ENCODE peak calls at places on chromosomes 4 and X, in six cellular contexts. One of them, this sample, is unnamed.

GRCh38 chr4:128386761-128387599 is 99.4 kb upstream of the PGRMC2 start:
- DNase-seq in GM13977: no peak
- DNase-seq in NCI-H1092 treated with DMSO at 0.1 percent for 48 hours: peak; percentile 79
- DNase-seq in NCI-H345: peak; percentile 46
- DNase-seq in stimulated activated CD4-positive, alpha-beta T cell treated with anti-CD3 and anti-CD28 coated beads, Interleukin-15, amount 100 ng/mL, for 1 hour: no peak
- DNase-seq in nucleus accumbens: peak; percentile 60
- DNase-seq in this sample: peak; percentile 55

GRCh38 chrX:19446397-19446796 is 68.9 kb downstream of the MAP3K15 start:
- DNase-seq in NCI-H345: no peak
- DNase-seq in stimulated activated CD4-positive, alpha-beta T cell treated with anti-CD3 and anti-CD28 coated beads, Interleukin-15, amount 100 ng/mL, for 1 hour: no peak
- DNase-seq in GM13977: no peak
- DNase-seq in NCI-H1092 treated with DMSO at 0.1 percent for 48 hours: no peak
- DNase-seq in nucleus accumbens: no peak
- DNase-seq in this sample: no peak

GRCh38 chrX:154541896-154542722 is 4.5 kb downstream of the G6PD start:
- DNase-seq in nucleus accumbens: peak; percentile 21
- DNase-seq in stimulated activated CD4-positive, alpha-beta T cell treated with anti-CD3 and anti-CD28 coated beads, Interleukin-15, amount 100 ng/mL, for 1 hour: peak; percentile 49
- DNase-seq in NCI-H345: no peak
- DNase-seq in GM13977: no peak
- DNase-seq in NCI-H1092 treated with DMSO at 0.1 percent for 48 hours: no peak
- DNase-seq in this sample: peak; percentile 62

GRCh38 chr4:17163156-17163555 is 264.7 kb upstream of the LDB2 start:
- DNase-seq in stimulated activated CD4-positive, alpha-beta T cell treated with anti-CD3 and anti-CD28 coated beads, Interleukin-15, amount 100 ng/mL, for 1 hour: no peak
- DNase-seq in NCI-H345: no peak
- DNase-seq in GM13977: no peak
- DNase-seq in NCI-H1092 treated with DMSO at 0.1 percent for 48 hours: no peak
- DNase-seq in nucleus accumbens: no peak
- DNase-seq in this sample: no peak

GRCh38 chrX:69231903-69232302 is 66.7 kb upstream of the PJA1 start:
- DNase-seq in NCI-H345: no peak
- DNase-seq in NCI-H1092 treated with DMSO at 0.1 percent for 48 hours: no peak
- DNase-seq in GM13977: no peak
- DNase-seq in nucleus accumbens: no peak
- DNase-seq in stimulated activated CD4-positive, alpha-beta T cell treated with anti-CD3 and anti-CD28 coated beads, Interleukin-15, amount 100 ng/mL, for 1 hour: no peak
- DNase-seq in this sample: no peak

GRCh38 chr4:123381996-123382395 is 14.6 kb upstream of the SPRY1 start:
- DNase-seq in stimulated activated CD4-positive, alpha-beta T cell treated with anti-CD3 and anti-CD28 coated beads, Interleukin-15, amount 100 ng/mL, for 1 hour: no peak
- DNase-seq in NCI-H345: no peak
- DNase-seq in nucleus accumbens: no peak
- DNase-seq in NCI-H1092 treated with DMSO at 0.1 percent for 48 hours: no peak
- DNase-seq in GM13977: no peak
- DNase-seq in this sample: no peak

GRCh38 chr4:127788517-127788916 is 6.4 kb downstream of the HSPA4L start:
- DNase-seq in NCI-H1092 treated with DMSO at 0.1 percent for 48 hours: no peak
- DNase-seq in stimulated activated CD4-positive, alpha-beta T cell treated with anti-CD3 and anti-CD28 coated beads, Interleukin-15, amount 100 ng/mL, for 1 hour: no peak
- DNase-seq in GM13977: no peak
- DNase-seq in NCI-H345: no peak
- DNase-seq in nucleus accumbens: no peak
- DNase-seq in this sample: no peak

GRCh38 chr4:121217385-121217784 is 53.3 kb upstream of the TNIP3 start:
- DNase-seq in GM13977: no peak
- DNase-seq in NCI-H1092 treated with DMSO at 0.1 percent for 48 hours: no peak
- DNase-seq in nucleus accumbens: no peak
- DNase-seq in stimulated activated CD4-positive, alpha-beta T cell treated with anti-CD3 and anti-CD28 coated beads, Interleukin-15, amount 100 ng/mL, for 1 hour: no peak
- DNase-seq in NCI-H345: no peak
- DNase-seq in this sample: no peak

GRCh38 chr4:155796031-155796430 is 37.2 kb downstream of the GUCY1B1 start:
- DNase-seq in nucleus accumbens: no peak
- DNase-seq in GM13977: no peak
- DNase-seq in NCI-H345: no peak
- DNase-seq in NCI-H1092 treated with DMSO at 0.1 percent for 48 hours: no peak
- DNase-seq in stimulated activated CD4-positive, alpha-beta T cell treated with anti-CD3 and anti-CD28 coated beads, Interleukin-15, amount 100 ng/mL, for 1 hour: no peak
- DNase-seq in this sample: no peak

GRCh38 chrX:119693032-119693995 is at the start of gene SEPTIN6:
- DNase-seq in GM13977: peak; percentile 76
- DNase-seq in NCI-H345: peak; percentile 21
- DNase-seq in nucleus accumbens: peak; percentile 45
- DNase-seq in NCI-H1092 treated with DMSO at 0.1 percent for 48 hours: peak; percentile 45
- DNase-seq in stimulated activated CD4-positive, alpha-beta T cell treated with anti-CD3 and anti-CD28 coated beads, Interleukin-15, amount 100 ng/mL, for 1 hour: peak; percentile 63
- DNase-seq in this sample: peak; percentile 5

GRCh38 chr4:150219841-150220240 is 141.6 kb downstream of the DCLK2 start:
- DNase-seq in GM13977: no peak
- DNase-seq in NCI-H1092 treated with DMSO at 0.1 percent for 48 hours: no peak
- DNase-seq in NCI-H345: no peak
- DNase-seq in nucleus accumbens: no peak
- DNase-seq in stimulated activated CD4-positive, alpha-beta T cell treated with anti-CD3 and anti-CD28 coated beads, Interleukin-15, amount 100 ng/mL, for 1 hour: no peak
- DNase-seq in this sample: no peak

GRCh38 chr4:4260185-4260751 is 12.2 kb upstream of the TMEM128 start:
- DNase-seq in GM13977: peak; percentile 57
- DNase-seq in nucleus accumbens: no peak
- DNase-seq in NCI-H345: no peak
- DNase-seq in NCI-H1092 treated with DMSO at 0.1 percent for 48 hours: peak; percentile 43
- DNase-seq in stimulated activated CD4-positive, alpha-beta T cell treated with anti-CD3 and anti-CD28 coated beads, Interleukin-15, amount 100 ng/mL, for 1 hour: no peak
- DNase-seq in this sample: no peak

GRCh38 chrX:4263005-4263404 is 549.6 kb upstream of the PRKX start:
- DNase-seq in nucleus accumbens: no peak
- DNase-seq in NCI-H1092 treated with DMSO at 0.1 percent for 48 hours: peak; percentile 5
- DNase-seq in NCI-H345: peak; percentile 55
- DNase-seq in GM13977: no peak
- DNase-seq in stimulated activated CD4-positive, alpha-beta T cell treated with anti-CD3 and anti-CD28 coated beads, Interleukin-15, amount 100 ng/mL, for 1 hour: no peak
- DNase-seq in this sample: no peak

GRCh38 chr4:139795915-139796314 is 130.3 kb downstream of the MGST2 start:
- DNase-seq in nucleus accumbens: no peak
- DNase-seq in NCI-H345: no peak
- DNase-seq in stimulated activated CD4-positive, alpha-beta T cell treated with anti-CD3 and anti-CD28 coated beads, Interleukin-15, amount 100 ng/mL, for 1 hour: no peak
- DNase-seq in NCI-H1092 treated with DMSO at 0.1 percent for 48 hours: no peak
- DNase-seq in GM13977: no peak
- DNase-seq in this sample: no peak

GRCh38 chrX:465418-465817 is 78.7 kb upstream of the PPP2R3B start:
- DNase-seq in NCI-H1092 treated with DMSO at 0.1 percent for 48 hours: no peak
- DNase-seq in NCI-H345: no peak
- DNase-seq in stimulated activated CD4-positive, alpha-beta T cell treated with anti-CD3 and anti-CD28 coated beads, Interleukin-15, amount 100 ng/mL, for 1 hour: no peak
- DNase-seq in GM13977: no peak
- DNase-seq in nucleus accumbens: no peak
- DNase-seq in this sample: no peak

GRCh38 chrX:12026481-12026880 is 111.8 kb upstream of the FRMPD4 start:
- DNase-seq in stimulated activated CD4-positive, alpha-beta T cell treated with anti-CD3 and anti-CD28 coated beads, Interleukin-15, amount 100 ng/mL, for 1 hour: no peak
- DNase-seq in GM13977: no peak
- DNase-seq in NCI-H1092 treated with DMSO at 0.1 percent for 48 hours: no peak
- DNase-seq in nucleus accumbens: no peak
- DNase-seq in NCI-H345: no peak
- DNase-seq in this sample: no peak

GRCh38 chrX:77276742-77277141 is 170.4 kb upstream of the FGF16 start:
- DNase-seq in NCI-H345: no peak
- DNase-seq in stimulated activated CD4-positive, alpha-beta T cell treated with anti-CD3 and anti-CD28 coated beads, Interleukin-15, amount 100 ng/mL, for 1 hour: no peak
- DNase-seq in nucleus accumbens: no peak
- DNase-seq in NCI-H1092 treated with DMSO at 0.1 percent for 48 hours: no peak
- DNase-seq in GM13977: no peak
- DNase-seq in this sample: no peak